ENCODE peak calls at places on chromosomes 1 and 21, in six cellular contexts. One of them, this sample, is unnamed.

GRCh38 chr1:203325004-203325417 is 19.7 kb downstream of the BTG2 start:
- DNase-seq in GM12865: peak
- DNase-seq in heart right ventricle: no peak
- DNase-seq in glutamatergic neuron: peak
- DNase-seq in choroid plexus epithelial cell: no peak
- DNase-seq in H1: peak
- DNase-seq in this sample: no peak

GRCh38 chr21:39688010-39688409 is 57.0 kb upstream of the IGSF5 start:
- DNase-seq in GM12865: no peak
- DNase-seq in heart right ventricle: no peak
- DNase-seq in glutamatergic neuron: no peak
- DNase-seq in choroid plexus epithelial cell: no peak
- DNase-seq in H1: no peak
- DNase-seq in this sample: no peak

GRCh38 chr1:53592985-53593757 is 134.0 kb downstream of the DMRTB1 start:
- DNase-seq in GM12865: no peak
- DNase-seq in heart right ventricle: no peak
- DNase-seq in glutamatergic neuron: no peak
- DNase-seq in choroid plexus epithelial cell: no peak
- DNase-seq in H1: no peak
- DNase-seq in this sample: no peak

GRCh38 chr1:117176579-117176978 is 34.1 kb downstream of the VTCN1 start:
- DNase-seq in GM12865: no peak
- DNase-seq in heart right ventricle: no peak
- DNase-seq in glutamatergic neuron: no peak
- DNase-seq in choroid plexus epithelial cell: no peak
- DNase-seq in H1: no peak
- DNase-seq in this sample: no peak

GRCh38 chr1:3785458-3786157 is 10.7 kb downstream of the LRRC47 start:
- DNase-seq in GM12865: peak
- DNase-seq in heart right ventricle: no peak
- DNase-seq in glutamatergic neuron: peak
- DNase-seq in choroid plexus epithelial cell: peak
- DNase-seq in H1: peak
- DNase-seq in this sample: no peak

GRCh38 chr1:20366766-20367602 is 76.3 kb downstream of the VWA5B1 start:
- DNase-seq in GM12865: no peak
- DNase-seq in heart right ventricle: peak
- DNase-seq in glutamatergic neuron: peak
- DNase-seq in choroid plexus epithelial cell: peak
- DNase-seq in H1: peak
- DNase-seq in this sample: no peak

GRCh38 chr1:172708452-172708851 is 49.5 kb downstream of the FASLG start:
- DNase-seq in GM12865: no peak
- DNase-seq in heart right ventricle: no peak
- DNase-seq in glutamatergic neuron: no peak
- DNase-seq in choroid plexus epithelial cell: no peak
- DNase-seq in H1: no peak
- DNase-seq in this sample: no peak

GRCh38 chr1:183901748-183902341 is 96.9 kb downstream of the RGL1 start:
- DNase-seq in GM12865: peak
- DNase-seq in heart right ventricle: no peak
- DNase-seq in glutamatergic neuron: no peak
- DNase-seq in choroid plexus epithelial cell: no peak
- DNase-seq in H1: no peak
- DNase-seq in this sample: no peak

GRCh38 chr1:156244126-156244525 is 2.1 kb downstream of the BGLAP start:
- DNase-seq in GM12865: no peak
- DNase-seq in heart right ventricle: no peak
- DNase-seq in glutamatergic neuron: no peak
- DNase-seq in choroid plexus epithelial cell: no peak
- DNase-seq in H1: no peak
- DNase-seq in this sample: no peak

GRCh38 chr1:20168547-20169491 is 17.1 kb upstream of the UBXN10 start:
- DNase-seq in GM12865: no peak
- DNase-seq in heart right ventricle: no peak
- DNase-seq in glutamatergic neuron: no peak
- DNase-seq in choroid plexus epithelial cell: no peak
- DNase-seq in H1: no peak
- DNase-seq in this sample: no peak

GRCh38 chr1:200427744-200428143 is 17.9 kb upstream of the ZNF281 start:
- DNase-seq in GM12865: no peak
- DNase-seq in heart right ventricle: no peak
- DNase-seq in glutamatergic neuron: no peak
- DNase-seq in choroid plexus epithelial cell: no peak
- DNase-seq in H1: no peak
- DNase-seq in this sample: no peak

GRCh38 chr1:200432586-200432985 is 22.8 kb upstream of the ZNF281 start:
- DNase-seq in GM12865: no peak
- DNase-seq in heart right ventricle: no peak
- DNase-seq in glutamatergic neuron: no peak
- DNase-seq in choroid plexus epithelial cell: no peak
- DNase-seq in H1: no peak
- DNase-seq in this sample: no peak

GRCh38 chr1:200429221-200429751 is 19.4 kb upstream of the ZNF281 start:
- DNase-seq in GM12865: no peak
- DNase-seq in heart right ventricle: no peak
- DNase-seq in glutamatergic neuron: no peak
- DNase-seq in choroid plexus epithelial cell: peak
- DNase-seq in H1: no peak
- DNase-seq in this sample: no peak

GRCh38 chr1:200426196-200426595 is 16.4 kb upstream of the ZNF281 start:
- DNase-seq in GM12865: no peak
- DNase-seq in heart right ventricle: no peak
- DNase-seq in glutamatergic neuron: no peak
- DNase-seq in choroid plexus epithelial cell: no peak
- DNase-seq in H1: no peak
- DNase-seq in this sample: no peak

GRCh38 chr1:200428482-200429205 is 18.8 kb upstream of the ZNF281 start:
- DNase-seq in GM12865: peak
- DNase-seq in heart right ventricle: no peak
- DNase-seq in glutamatergic neuron: no peak
- DNase-seq in choroid plexus epithelial cell: peak
- DNase-seq in H1: no peak
- DNase-seq in this sample: no peak
- TF ChIP-seq CTCF in GM12865: no peak
- TF ChIP-seq CTCF in heart right ventricle: no peak
- TF ChIP-seq CTCF in glutamatergic neuron: no peak
- TF ChIP-seq CTCF in choroid plexus epithelial cell: no peak
- TF ChIP-seq CTCF in H1: no peak
- TF ChIP-seq CTCF in this sample: no peak

DNA sequence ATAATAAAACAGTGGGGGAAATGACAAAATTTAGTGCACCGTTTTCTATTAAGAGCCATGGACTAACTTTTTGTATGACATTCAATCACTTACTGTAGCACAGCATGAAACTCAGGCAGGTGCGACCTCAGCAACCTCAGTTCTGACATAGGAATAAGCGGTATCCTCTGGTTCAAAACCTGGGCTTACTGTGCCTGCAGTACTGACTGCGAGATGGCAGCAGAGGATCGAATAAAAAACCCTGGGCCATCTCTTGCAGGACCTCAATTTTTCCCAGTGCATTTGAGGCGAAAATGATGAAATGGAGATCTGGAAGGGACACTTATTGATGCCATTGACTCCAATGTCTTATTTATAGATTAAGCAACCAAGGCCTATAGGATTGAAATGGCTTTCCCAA is 214.7 kb downstream of the ADGRL2 start:
- DNase-seq in GM12865: peak
- DNase-seq in heart right ventricle: no peak
- DNase-seq in glutamatergic neuron: no peak
- DNase-seq in choroid plexus epithelial cell: no peak
- DNase-seq in H1: no peak
- DNase-seq in this sample: no peak
- TF ChIP-seq CTCF in GM12865: peak
- TF ChIP-seq CTCF in heart right ventricle: no peak
- TF ChIP-seq CTCF in glutamatergic neuron: no peak
- TF ChIP-seq CTCF in choroid plexus epithelial cell: no peak
- TF ChIP-seq CTCF in H1: no peak
- TF ChIP-seq CTCF in this sample: no peak

GRCh38 chr1:182054698-182055326 is 6.7 kb downstream of the ZNF648 start:
- DNase-seq in GM12865: peak
- DNase-seq in heart right ventricle: peak
- DNase-seq in glutamatergic neuron: peak
- DNase-seq in choroid plexus epithelial cell: peak
- DNase-seq in H1: peak
- DNase-seq in this sample: peak
- TF ChIP-seq CTCF in GM12865: peak
- TF ChIP-seq CTCF in heart right ventricle: peak
- TF ChIP-seq CTCF in glutamatergic neuron: no peak
- TF ChIP-seq CTCF in choroid plexus epithelial cell: peak
- TF ChIP-seq CTCF in H1: peak
- TF ChIP-seq CTCF in this sample: peak

GRCh38 chr1:151368000-151368744 is 4.3 kb downstream of the SELENBP1 start:
- DNase-seq in GM12865: no peak
- DNase-seq in heart right ventricle: peak
- DNase-seq in glutamatergic neuron: no peak
- DNase-seq in choroid plexus epithelial cell: no peak
- DNase-seq in H1: no peak
- DNase-seq in this sample: no peak

GRCh38 chr1:151362308-151363155 is 10.0 kb downstream of the SELENBP1 start:
- DNase-seq in GM12865: no peak
- DNase-seq in heart right ventricle: no peak
- DNase-seq in glutamatergic neuron: no peak
- DNase-seq in choroid plexus epithelial cell: no peak
- DNase-seq in H1: no peak
- DNase-seq in this sample: no peak

GRCh38 chr1:151361883-151362282 is 10.6 kb downstream of the SELENBP1 start:
- DNase-seq in GM12865: no peak
- DNase-seq in heart right ventricle: no peak
- DNase-seq in glutamatergic neuron: no peak
- DNase-seq in choroid plexus epithelial cell: no peak
- DNase-seq in H1: no peak
- DNase-seq in this sample: no peak

GRCh38 chr1:151368745-151369610 is 3.5 kb downstream of the SELENBP1 start:
- DNase-seq in GM12865: no peak
- DNase-seq in heart right ventricle: no peak
- DNase-seq in glutamatergic neuron: no peak
- DNase-seq in choroid plexus epithelial cell: no peak
- DNase-seq in H1: no peak
- DNase-seq in this sample: no peak

DNA sequence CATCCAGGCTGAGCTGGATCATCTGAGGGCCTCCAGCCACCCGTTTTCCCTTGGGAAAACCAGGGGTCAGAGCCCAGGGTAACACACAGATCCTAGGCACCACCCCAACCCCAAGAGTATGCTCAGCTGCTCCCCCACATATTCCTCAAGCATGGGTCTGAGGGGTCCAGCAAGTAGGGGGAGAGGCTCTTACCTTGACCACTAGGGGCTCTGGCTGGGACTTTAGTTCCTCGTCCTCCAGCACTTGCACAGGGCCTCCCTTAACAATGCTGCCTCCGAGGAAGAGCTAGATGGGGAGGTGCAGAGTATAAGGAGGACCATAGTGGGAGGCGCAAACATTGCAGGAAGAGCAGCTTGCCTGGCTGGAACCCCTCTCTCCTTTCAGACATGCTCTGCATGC is 7.5 kb downstream of the SELENBP1 start:
- DNase-seq in GM12865: no peak
- DNase-seq in heart right ventricle: no peak
- DNase-seq in glutamatergic neuron: no peak
- DNase-seq in choroid plexus epithelial cell: no peak
- DNase-seq in H1: no peak
- DNase-seq in this sample: no peak
- TF ChIP-seq CTCF in GM12865: peak
- TF ChIP-seq CTCF in heart right ventricle: no peak
- TF ChIP-seq CTCF in glutamatergic neuron: no peak
- TF ChIP-seq CTCF in choroid plexus epithelial cell: no peak
- TF ChIP-seq CTCF in H1: no peak
- TF ChIP-seq CTCF in this sample: no peak

GRCh38 chr21:32524010-32524719 is 61.2 kb downstream of the TCP10L start:
- DNase-seq in GM12865: no peak
- DNase-seq in heart right ventricle: peak
- DNase-seq in glutamatergic neuron: no peak
- DNase-seq in choroid plexus epithelial cell: peak
- DNase-seq in H1: no peak
- DNase-seq in this sample: no peak

GRCh38 chr21:32523463-32523862 is 61.9 kb downstream of the TCP10L start:
- DNase-seq in GM12865: no peak
- DNase-seq in heart right ventricle: no peak
- DNase-seq in glutamatergic neuron: no peak
- DNase-seq in choroid plexus epithelial cell: no peak
- DNase-seq in H1: no peak
- DNase-seq in this sample: no peak

GRCh38 chr21:32521736-32522360 is 63.5 kb downstream of the TCP10L start:
- DNase-seq in GM12865: no peak
- DNase-seq in heart right ventricle: no peak
- DNase-seq in glutamatergic neuron: no peak
- DNase-seq in choroid plexus epithelial cell: no peak
- DNase-seq in H1: no peak
- DNase-seq in this sample: no peak

GRCh38 chr21:32520885-32521735 is 64.2 kb downstream of the TCP10L start:
- DNase-seq in GM12865: no peak
- DNase-seq in heart right ventricle: peak
- DNase-seq in glutamatergic neuron: peak
- DNase-seq in choroid plexus epithelial cell: peak
- DNase-seq in H1: no peak
- DNase-seq in this sample: no peak

GRCh38 chr21:32525282-32525681 is 60.0 kb downstream of the TCP10L start:
- DNase-seq in GM12865: no peak
- DNase-seq in heart right ventricle: no peak
- DNase-seq in glutamatergic neuron: no peak
- DNase-seq in choroid plexus epithelial cell: no peak
- DNase-seq in H1: no peak
- DNase-seq in this sample: no peak
- TF ChIP-seq CTCF in GM12865: no peak
- TF ChIP-seq CTCF in heart right ventricle: no peak
- TF ChIP-seq CTCF in glutamatergic neuron: no peak
- TF ChIP-seq CTCF in choroid plexus epithelial cell: no peak
- TF ChIP-seq CTCF in H1: peak
- TF ChIP-seq CTCF in this sample: no peak